ENCODE peak calls at places on chromosomes 6 and 20, in five cellular contexts. P is glomerular endothelial cell, U is AG08396, O is ureter, N is immature natural killer cell. E is an unnamed sample.

GRCh38 chr6:12150812-12151432 is 138.8 kb downstream of the HIVEP1 start:
- DNase-seq in P (no peak), U (no peak), O (no peak), N (no peak), E (no peak)

GRCh38 chr6:57265755-57266221 is 43.7 kb upstream of the RAB23 start:
- DNase-seq in P (no peak), U (no peak), O (no peak), N (no peak), E (no peak)

GRCh38 chr6:166168616-166169548 is 1.2 kb upstream of the TBXT start:
- DNase-seq in P (no peak), U (no peak), O (no peak), N (no peak), E (no peak)

GRCh38 chr20:25257130-25257529 is 9.2 kb downstream of the PYGB start:
- DNase-seq in P (no peak), U (no peak), O (no peak), N (no peak), E (no peak)

GRCh38 chr20:62812181-62812906 is 4.5 kb upstream of the COL9A3 start:
- DNase-seq in P (no peak), U (no peak), O (no peak), N (no peak), E (no peak)

GRCh38 chr20:41361757-41362747 is 4.6 kb downstream of the EMILIN3 start:
- DNase-seq in P (no peak), U (no peak), O (no peak), N (no peak), E (no peak)

GRCh38 chr20:49775229-49775693 is 37.4 kb upstream of the SLC9A8 start:
- DNase-seq in P (peak; percentile 99), U (peak; percentile 32), O (no peak), N (no peak), E (peak; percentile 97)

GRCh38 chr6:39608652-39609345 is 116.4 kb downstream of the KIF6 start:
- DNase-seq in P (no peak), U (no peak), O (no peak), N (no peak), E (no peak)

GRCh38 chr6:162181741-162182401 is 545.7 kb downstream of the PRKN start:
- DNase-seq in P (peak; percentile 62), U (no peak), O (no peak), N (no peak), E (no peak)

GRCh38 chr20:22403860-22404608 is 180.3 kb downstream of the FOXA2 start:
- DNase-seq in P (no peak), U (no peak), O (no peak), N (peak; percentile 9), E (no peak)

GRCh38 chr6:32692019-32692418 is 25.6 kb upstream of the HLA-DQB1 start:
- DNase-seq in P (no peak), U (no peak), O (peak; percentile 56), N (no peak), E (peak; percentile 7)

GRCh38 chr6:49564552-49564951 is 14.1 kb downstream of the C6orf141 start:
- DNase-seq in P (no peak), U (no peak), O (no peak), N (no peak), E (no peak)

GRCh38 chr6:130697661-130698535 is 129.3 kb upstream of the SMLR1 start:
- DNase-seq in P (no peak), U (peak; percentile 62), O (peak; percentile 44), N (peak; percentile 12), E (no peak)

GRCh38 chr20:41290804-41291389 is 26.6 kb downstream of the ZHX3 start:
- DNase-seq in P (no peak), U (no peak), O (no peak), N (no peak), E (no peak)

E was measured in RCC 7860.